ENCODE peak calls at places on chromosomes 16 and 17, in four cellular contexts. X is GM12864; O is stimulated activated CD8-positive, alpha-beta memory T cell treated with anti-CD3 and anti-CD28 coated beads, Interleukin-4, amount 100 ng/mL, for 24 hours; S is progenitor cell of endocrine pancreas. T is an unnamed sample.
A peak's percentile ranks its signal among the peaks of the same experiment; 100 is the strongest.

GRCh38 chr17:1112875-1113274 is 66.9 kb downstream of the ABR start:
- DNase-seq in X (no peak), O (no peak), S (no peak), T (no peak)

GRCh38 chr17:66152756-66153155 is 39.2 kb downstream of the CEP112 start:
- DNase-seq in X (no peak), O (no peak), S (no peak), T (no peak)

GRCh38 chr16:24541534-24541933 is 2.2 kb downstream of the RBBP6 start:
- DNase-seq in X (no peak), O (no peak), S (no peak), T (no peak)

GRCh38 chr16:30185683-30186421 is 2.5 kb downstream of the CORO1A start:
- DNase-seq in X (peak; percentile 91), O (peak; percentile 74), S (no peak), T (no peak)

GRCh38 chr17:14113137-14113536 is 43.8 kb downstream of the COX10 start:
- DNase-seq in X (no peak), O (no peak), S (no peak), T (no peak)

GRCh38 chr16:88763502-88764053 is 21.4 kb downstream of the PIEZO1 start:
- DNase-seq in X (no peak), O (no peak), S (peak; percentile 63), T (no peak)

GRCh38 chr17:76161619-76162222 is 20.7 kb upstream of the FOXJ1 start:
- DNase-seq in X (no peak), O (no peak), S (no peak), T (no peak)

GRCh38 chr17:73519621-73520368 is 124.5 kb downstream of the SDK2 start:
- DNase-seq in X (no peak), O (no peak), S (no peak), T (peak; percentile 87)

GRCh38 chr17:53722407-53722806 is 100.3 kb upstream of the KIF2B start:
- DNase-seq in X (no peak), O (no peak), S (no peak), T (no peak)